ENCODE peak calls at places on chromosomes 7 and 10, in nine cellular contexts. One of them, this sample, is unnamed.

GRCh38 chr10:99906470-99906869 is 103.3 kb downstream of the DNMBP start:
- DNase-seq in HL-60: no peak
- DNase-seq in mammary epithelial cell: peak; percentile 96
- DNase-seq in transverse colon: no peak
- DNase-seq in fibroblast of the aortic adventitia: peak; percentile 97
- DNase-seq in ovary: peak; percentile 55
- DNase-seq in brain microvascular endothelial cell: peak; percentile 90
- DNase-seq in coronary artery: no peak
- DNase-seq in endodermal cell: no peak
- DNase-seq in this sample: peak; percentile 97

GRCh38 chr10:50291261-50291850 is 40.0 kb upstream of the ASAH2 start:
- DNase-seq in HL-60: no peak
- DNase-seq in mammary epithelial cell: no peak
- DNase-seq in transverse colon: no peak
- DNase-seq in fibroblast of the aortic adventitia: peak; percentile 65
- DNase-seq in ovary: no peak
- DNase-seq in brain microvascular endothelial cell: no peak
- DNase-seq in coronary artery: no peak
- DNase-seq in endodermal cell: no peak
- DNase-seq in this sample: peak; percentile 35

GRCh38 chr10:29482591-29483421 is 152.0 kb downstream of the SVIL start:
- DNase-seq in HL-60: no peak
- DNase-seq in mammary epithelial cell: no peak
- DNase-seq in transverse colon: no peak
- DNase-seq in fibroblast of the aortic adventitia: peak; percentile 55
- DNase-seq in ovary: no peak
- DNase-seq in brain microvascular endothelial cell: peak; percentile 91
- DNase-seq in coronary artery: no peak
- DNase-seq in endodermal cell: peak; percentile 81
- DNase-seq in this sample: no peak

GRCh38 chr10:63481815-63482421 is 16.1 kb upstream of the JMJD1C start:
- DNase-seq in HL-60: no peak
- DNase-seq in mammary epithelial cell: no peak
- DNase-seq in transverse colon: no peak
- DNase-seq in fibroblast of the aortic adventitia: peak; percentile 16
- DNase-seq in ovary: no peak
- DNase-seq in brain microvascular endothelial cell: no peak
- DNase-seq in coronary artery: no peak
- DNase-seq in endodermal cell: no peak
- DNase-seq in this sample: peak; percentile 27

GRCh38 chr7:132899833-132900232 is 182.1 kb downstream of the CHCHD3 start:
- DNase-seq in HL-60: no peak
- DNase-seq in mammary epithelial cell: no peak
- DNase-seq in transverse colon: no peak
- DNase-seq in fibroblast of the aortic adventitia: no peak
- DNase-seq in ovary: no peak
- DNase-seq in brain microvascular endothelial cell: no peak
- DNase-seq in coronary artery: no peak
- DNase-seq in endodermal cell: no peak
- DNase-seq in this sample: no peak

GRCh38 chr7:84188811-84189405 is 5.7 kb downstream of the SEMA3A start:
- DNase-seq in HL-60: no peak
- DNase-seq in mammary epithelial cell: no peak
- DNase-seq in transverse colon: no peak
- DNase-seq in fibroblast of the aortic adventitia: peak; percentile 65
- DNase-seq in ovary: no peak
- DNase-seq in brain microvascular endothelial cell: no peak
- DNase-seq in coronary artery: no peak
- DNase-seq in endodermal cell: no peak
- DNase-seq in this sample: peak; percentile 62

GRCh38 chr7:75732764-75733630 is 5.7 kb downstream of the HIP1 start:
- DNase-seq in HL-60: no peak
- DNase-seq in mammary epithelial cell: peak; percentile 84
- DNase-seq in transverse colon: no peak
- DNase-seq in fibroblast of the aortic adventitia: peak; percentile 55
- DNase-seq in ovary: no peak
- DNase-seq in brain microvascular endothelial cell: peak; percentile 84
- DNase-seq in coronary artery: no peak
- DNase-seq in endodermal cell: no peak
- DNase-seq in this sample: peak; percentile 40

GRCh38 chr10:8614054-8614565 is 559.6 kb downstream of the GATA3 start:
- DNase-seq in HL-60: no peak
- DNase-seq in mammary epithelial cell: peak; percentile 39
- DNase-seq in transverse colon: no peak
- DNase-seq in fibroblast of the aortic adventitia: no peak
- DNase-seq in ovary: no peak
- DNase-seq in brain microvascular endothelial cell: no peak
- DNase-seq in coronary artery: no peak
- DNase-seq in endodermal cell: no peak
- DNase-seq in this sample: peak; percentile 33

GRCh38 chr7:73809454-73810090 is 21.2 kb upstream of the CLDN4 start:
- DNase-seq in HL-60: no peak
- DNase-seq in mammary epithelial cell: no peak
- DNase-seq in transverse colon: peak; percentile 91
- DNase-seq in fibroblast of the aortic adventitia: no peak
- DNase-seq in ovary: no peak
- DNase-seq in brain microvascular endothelial cell: no peak
- DNase-seq in coronary artery: peak; percentile 66
- DNase-seq in endodermal cell: no peak
- DNase-seq in this sample: peak; percentile 87

GRCh38 chr7:67021260-67021659 is 24.6 kb downstream of the TYW1 start:
- DNase-seq in HL-60: no peak
- DNase-seq in mammary epithelial cell: no peak
- DNase-seq in transverse colon: no peak
- DNase-seq in fibroblast of the aortic adventitia: no peak
- DNase-seq in ovary: no peak
- DNase-seq in brain microvascular endothelial cell: no peak
- DNase-seq in coronary artery: no peak
- DNase-seq in endodermal cell: no peak
- DNase-seq in this sample: no peak

GRCh38 chr7:64882341-64883112 is 20.5 kb upstream of the ZNF273 start:
- DNase-seq in HL-60: no peak
- DNase-seq in mammary epithelial cell: no peak
- DNase-seq in transverse colon: peak; percentile 26
- DNase-seq in fibroblast of the aortic adventitia: peak; percentile 10
- DNase-seq in ovary: peak; percentile 49
- DNase-seq in brain microvascular endothelial cell: no peak
- DNase-seq in coronary artery: peak; percentile 80
- DNase-seq in endodermal cell: peak; percentile 32
- DNase-seq in this sample: peak; percentile 57

GRCh38 chr7:17123020-17123419 is 175.4 kb upstream of the AHR start:
- DNase-seq in HL-60: no peak
- DNase-seq in mammary epithelial cell: no peak
- DNase-seq in transverse colon: no peak
- DNase-seq in fibroblast of the aortic adventitia: peak; percentile 85
- DNase-seq in ovary: no peak
- DNase-seq in brain microvascular endothelial cell: peak; percentile 82
- DNase-seq in coronary artery: no peak
- DNase-seq in endodermal cell: no peak
- DNase-seq in this sample: peak; percentile 60

GRCh38 chr7:20229652-20230500 is 12.7 kb upstream of the MACC1 start:
- DNase-seq in HL-60: peak; percentile 16
- DNase-seq in mammary epithelial cell: peak; percentile 37
- DNase-seq in transverse colon: no peak
- DNase-seq in fibroblast of the aortic adventitia: peak; percentile 93
- DNase-seq in ovary: no peak
- DNase-seq in brain microvascular endothelial cell: peak; percentile 83
- DNase-seq in coronary artery: no peak
- DNase-seq in endodermal cell: no peak
- DNase-seq in this sample: peak; percentile 74

DNA sequence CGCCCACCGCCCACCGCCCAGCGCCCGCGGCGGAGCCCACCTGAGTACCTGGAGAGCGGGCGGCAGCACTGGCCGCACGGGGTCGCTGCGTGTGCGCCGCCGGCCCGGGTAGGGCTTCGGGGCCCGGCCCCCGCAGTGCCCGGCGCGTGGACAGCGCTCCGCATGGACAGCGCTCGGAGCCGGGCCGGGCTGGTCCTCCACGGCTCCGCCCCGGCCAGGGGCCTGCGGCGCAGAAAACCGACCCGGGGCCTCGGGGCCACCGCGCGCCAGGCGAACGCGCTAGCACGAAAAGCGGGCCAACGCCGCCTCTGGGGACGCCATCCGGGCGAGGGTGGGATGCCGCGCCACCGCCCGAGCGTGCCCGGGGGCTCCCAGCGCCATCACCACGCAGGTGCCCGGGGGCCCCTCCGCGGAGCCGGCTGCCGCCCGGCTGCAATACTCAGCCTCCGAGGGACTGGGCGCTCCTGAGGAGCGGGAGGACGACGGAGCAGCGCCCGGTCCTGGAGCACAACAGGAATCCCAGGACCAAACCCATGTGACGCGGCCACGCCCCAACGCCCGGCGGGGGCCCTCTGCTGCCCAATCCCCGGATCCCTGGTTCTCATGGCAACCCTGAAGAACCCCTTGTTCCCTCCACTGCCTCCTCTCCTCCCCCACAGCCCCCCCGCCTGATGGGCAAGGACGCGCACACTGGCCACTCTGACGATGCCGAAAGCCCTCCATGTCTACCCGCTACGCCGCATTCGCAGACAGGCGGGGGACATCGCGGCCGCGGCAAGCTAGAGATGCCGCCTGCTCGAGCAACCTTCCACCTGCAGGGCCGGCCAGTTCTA is at the start of gene GRB10:
- DNase-seq in HL-60: no peak
- DNase-seq in mammary epithelial cell: no peak
- DNase-seq in transverse colon: no peak
- DNase-seq in fibroblast of the aortic adventitia: no peak
- DNase-seq in ovary: peak; percentile 43
- DNase-seq in brain microvascular endothelial cell: no peak
- DNase-seq in coronary artery: no peak
- DNase-seq in endodermal cell: peak; percentile 82
- DNase-seq in this sample: no peak
- H3K4me3 ChIP-seq in HL-60: no peak within 1 kb of the TSS
- H3K4me3 ChIP-seq in mammary epithelial cell: no peak within 1 kb of the TSS
- H3K4me3 ChIP-seq in transverse colon: peak within 1 kb of the TSS; percentile 29
- H3K4me3 ChIP-seq in fibroblast of the aortic adventitia: peak within 1 kb of the TSS; percentile 62
- H3K4me3 ChIP-seq in ovary: peak within 1 kb of the TSS; percentile 46
- H3K4me3 ChIP-seq in brain microvascular endothelial cell: peak within 1 kb of the TSS; percentile 51
- H3K4me3 ChIP-seq in coronary artery: peak within 1 kb of the TSS; percentile 74
- H3K4me3 ChIP-seq in endodermal cell: peak within 1 kb of the TSS; percentile 71
- H3K4me3 ChIP-seq in this sample: peak within 1 kb of the TSS; percentile 33

GRCh38 chr7:2923291-2923781 is 79.2 kb upstream of the GNA12 start:
- DNase-seq in HL-60: no peak
- DNase-seq in mammary epithelial cell: no peak
- DNase-seq in transverse colon: no peak
- DNase-seq in fibroblast of the aortic adventitia: no peak
- DNase-seq in ovary: no peak
- DNase-seq in brain microvascular endothelial cell: no peak
- DNase-seq in coronary artery: no peak
- DNase-seq in endodermal cell: no peak
- DNase-seq in this sample: no peak

GRCh38 chr7:2922866-2923265 is 78.8 kb upstream of the GNA12 start:
- DNase-seq in HL-60: no peak
- DNase-seq in mammary epithelial cell: no peak
- DNase-seq in transverse colon: no peak
- DNase-seq in fibroblast of the aortic adventitia: no peak
- DNase-seq in ovary: no peak
- DNase-seq in brain microvascular endothelial cell: no peak
- DNase-seq in coronary artery: no peak
- DNase-seq in endodermal cell: no peak
- DNase-seq in this sample: no peak

GRCh38 chr7:2922271-2922691 is 78.2 kb upstream of the GNA12 start:
- DNase-seq in HL-60: no peak
- DNase-seq in mammary epithelial cell: no peak
- DNase-seq in transverse colon: no peak
- DNase-seq in fibroblast of the aortic adventitia: no peak
- DNase-seq in ovary: no peak
- DNase-seq in brain microvascular endothelial cell: no peak
- DNase-seq in coronary artery: no peak
- DNase-seq in endodermal cell: no peak
- DNase-seq in this sample: no peak

GRCh38 chr7:2920956-2921708 is 77.0 kb upstream of the GNA12 start:
- DNase-seq in HL-60: no peak
- DNase-seq in mammary epithelial cell: peak; percentile 34
- DNase-seq in transverse colon: no peak
- DNase-seq in fibroblast of the aortic adventitia: no peak
- DNase-seq in ovary: no peak
- DNase-seq in brain microvascular endothelial cell: no peak
- DNase-seq in coronary artery: no peak
- DNase-seq in endodermal cell: no peak
- DNase-seq in this sample: peak; percentile 36

GRCh38 chr7:2921748-2922147 is 77.6 kb upstream of the GNA12 start:
- DNase-seq in HL-60: no peak
- DNase-seq in mammary epithelial cell: no peak
- DNase-seq in transverse colon: no peak
- DNase-seq in fibroblast of the aortic adventitia: no peak
- DNase-seq in ovary: no peak
- DNase-seq in brain microvascular endothelial cell: no peak
- DNase-seq in coronary artery: no peak
- DNase-seq in endodermal cell: peak; percentile 79
- DNase-seq in this sample: no peak
- TF ChIP-seq CTCF in HL-60: no peak
- TF ChIP-seq CTCF in mammary epithelial cell: peak; percentile 34
- TF ChIP-seq CTCF in transverse colon: no peak
- TF ChIP-seq CTCF in fibroblast of the aortic adventitia: peak; percentile 25
- TF ChIP-seq CTCF in ovary: no peak
- TF ChIP-seq CTCF in brain microvascular endothelial cell: peak; percentile 65
- TF ChIP-seq CTCF in coronary artery: no peak
- TF ChIP-seq CTCF in endodermal cell: peak; percentile 83
- TF ChIP-seq CTCF in this sample: peak; percentile 18

DNA sequence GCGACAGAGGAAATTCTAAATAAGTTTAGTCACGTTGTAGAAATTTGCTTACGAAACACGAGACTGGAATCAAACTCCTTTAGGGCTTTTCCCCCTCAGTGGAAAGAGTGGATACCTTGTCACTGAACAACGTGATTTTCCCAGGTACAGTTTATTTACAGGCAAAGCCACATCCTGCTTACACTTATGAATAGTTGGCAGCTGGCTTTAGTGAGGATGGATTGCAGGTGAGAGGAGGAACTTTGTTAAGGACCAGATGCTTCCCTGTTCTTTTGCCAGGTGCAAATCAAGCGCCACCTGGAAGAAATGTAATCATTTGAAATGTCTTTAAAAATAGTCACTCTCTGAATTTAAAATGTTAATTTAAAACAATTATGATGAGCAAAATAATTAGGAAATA is 282.4 kb downstream of the ADARB2 start:
- DNase-seq in HL-60: no peak
- DNase-seq in mammary epithelial cell: no peak
- DNase-seq in transverse colon: no peak
- DNase-seq in fibroblast of the aortic adventitia: no peak
- DNase-seq in ovary: no peak
- DNase-seq in brain microvascular endothelial cell: no peak
- DNase-seq in coronary artery: no peak
- DNase-seq in endodermal cell: no peak
- DNase-seq in this sample: no peak
- H3K4me3 ChIP-seq in HL-60: no peak overlapping the region
- H3K4me3 ChIP-seq in mammary epithelial cell: no peak overlapping the region
- H3K4me3 ChIP-seq in transverse colon: no peak overlapping the region
- H3K4me3 ChIP-seq in fibroblast of the aortic adventitia: no peak overlapping the region
- H3K4me3 ChIP-seq in ovary: no peak overlapping the region
- H3K4me3 ChIP-seq in brain microvascular endothelial cell: no peak overlapping the region
- H3K4me3 ChIP-seq in coronary artery: no peak overlapping the region
- H3K4me3 ChIP-seq in endodermal cell: no peak overlapping the region
- H3K4me3 ChIP-seq in this sample: no peak overlapping the region

DNA sequence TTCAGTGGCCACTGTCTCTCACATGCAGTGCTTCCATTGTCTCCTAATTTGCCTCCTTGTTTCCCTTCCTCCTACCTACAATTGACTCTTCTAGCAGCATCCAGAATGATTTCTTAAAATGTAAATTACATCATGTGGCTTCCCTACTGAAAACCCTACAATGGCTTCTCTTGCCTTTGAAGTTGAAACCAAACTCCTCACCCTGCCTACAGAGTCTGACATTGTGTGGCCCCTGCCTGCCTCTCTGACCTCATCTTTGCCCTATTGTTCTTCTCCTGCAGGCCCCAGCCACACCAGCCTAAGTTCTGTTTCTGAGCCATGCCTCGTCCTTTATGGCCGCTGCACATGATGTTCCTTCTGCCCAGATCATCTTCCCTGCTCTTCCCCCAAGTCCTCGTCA is 35.8 kb upstream of the CDK1 start:
- DNase-seq in HL-60: no peak
- DNase-seq in mammary epithelial cell: no peak
- DNase-seq in transverse colon: no peak
- DNase-seq in fibroblast of the aortic adventitia: no peak
- DNase-seq in ovary: no peak
- DNase-seq in brain microvascular endothelial cell: no peak
- DNase-seq in coronary artery: no peak
- DNase-seq in endodermal cell: peak; percentile 58
- DNase-seq in this sample: no peak
- TF ChIP-seq CTCF in HL-60: no peak
- TF ChIP-seq CTCF in mammary epithelial cell: no peak
- TF ChIP-seq CTCF in transverse colon: no peak
- TF ChIP-seq CTCF in fibroblast of the aortic adventitia: no peak
- TF ChIP-seq CTCF in ovary: no peak
- TF ChIP-seq CTCF in brain microvascular endothelial cell: no peak
- TF ChIP-seq CTCF in coronary artery: no peak
- TF ChIP-seq CTCF in endodermal cell: no peak
- TF ChIP-seq CTCF in this sample: no peak